ENCODE peak calls at places on chromosomes 13 and 19, in six cellular contexts. Q is heart left ventricle, H is body of pancreas, E is uterus, B is testis, W is NB4. L is an unnamed sample.

GRCh38 chr13:75345191-75345590 is 136.8 kb downstream of the TBC1D4 start:
- DNase-seq in H (no peak), E (no peak), B (no peak), Q (no peak), W (no peak), L (no peak)

GRCh38 chr13:46119883-46120614 is 15.2 kb upstream of the CPB2 start:
- DNase-seq in B (peak), H (peak), Q (peak), E (peak), W (no peak), L (no peak)

GRCh38 chr13:45082964-45083363 is 37.3 kb upstream of the GTF2F2 start:
- DNase-seq in Q (no peak), H (no peak), B (no peak), W (no peak), E (no peak), L (no peak)

GRCh38 chr19:50377051-50377441 is 789 bp downstream of the NR1H2 start:
- DNase-seq in W (no peak), Q (peak), B (peak), H (peak), E (peak), L (no peak)

GRCh38 chr19:48351341-48351752 is 12.4 kb downstream of the TMEM143 start:
- DNase-seq in W (peak), H (peak), Q (peak), E (no peak), B (peak), L (peak)

GRCh38 chr13:74839656-74840055 is 642.3 kb downstream of the TBC1D4 start:
- DNase-seq in E (no peak), W (no peak), H (no peak), B (no peak), Q (no peak), L (no peak)

GRCh38 chr19:3536429-3537100 is 2.4 kb upstream of the TEKTIP1 start:
- DNase-seq in H (no peak), W (no peak), Q (peak), B (peak), E (no peak), L (no peak)

GRCh38 chr19:7725791-7726190 is 6.1 kb downstream of the CLEC4G start:
- DNase-seq in W (no peak), B (no peak), Q (no peak), H (no peak), E (no peak), L (no peak)

GRCh38 chr19:28026636-28027035 is 1186.3 kb downstream of the UQCRFS1 start:
- DNase-seq in H (no peak), W (no peak), B (no peak), Q (no peak), E (no peak), L (no peak)

GRCh38 chr19:42131149-42132029 is 857 bp downstream of the POU2F2 start:
- DNase-seq in B (no peak), E (no peak), W (no peak), H (no peak), Q (no peak), L (no peak)
- TF ChIP-seq POLR2A in B (no peak), E (no peak), W (no peak), H (no peak), Q (no peak), L (no peak)

DNA sequence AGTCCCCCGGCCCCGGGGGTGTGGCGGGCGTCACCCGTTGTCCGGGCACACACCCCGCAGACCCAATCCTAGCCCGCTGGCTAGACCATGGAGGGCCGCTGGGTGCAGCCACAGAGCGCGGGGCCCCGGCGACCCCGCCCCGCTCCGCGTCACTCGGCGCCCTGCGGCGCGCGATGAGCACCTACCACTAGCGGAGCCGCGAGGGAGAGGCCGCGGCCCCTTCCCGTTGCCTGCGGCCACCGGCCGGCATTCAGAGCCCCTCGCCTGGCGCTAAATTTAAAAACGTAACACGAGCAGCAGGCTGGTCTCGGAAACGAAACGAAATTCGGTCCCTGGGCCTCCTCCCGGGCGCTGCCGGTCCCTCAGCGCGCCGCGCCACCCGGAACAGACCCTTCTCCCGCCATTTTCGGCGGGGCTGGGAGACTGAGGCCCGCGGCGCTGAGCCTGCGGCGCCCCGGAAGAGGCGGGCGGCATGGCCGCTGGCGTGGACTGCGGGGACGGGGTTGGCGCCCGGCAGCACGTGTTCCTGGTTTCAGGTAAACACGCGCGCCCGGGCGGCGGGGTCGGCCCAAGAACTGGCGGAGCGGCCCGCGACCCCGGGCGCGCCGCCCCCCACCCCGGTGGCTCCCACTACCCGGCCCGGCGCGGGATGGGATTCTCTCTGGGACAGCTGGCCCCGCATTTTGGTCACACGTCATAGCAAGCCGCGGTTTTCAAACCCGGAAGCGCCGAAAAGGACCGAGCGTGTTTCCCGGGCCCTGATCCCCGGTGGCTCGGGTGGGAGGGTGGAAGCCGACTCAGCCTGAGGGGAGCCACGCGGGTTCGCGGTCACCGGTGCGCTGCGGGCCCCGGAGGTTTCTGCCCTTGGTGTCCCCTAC is at the start of gene RNASEH2B:
- DNase-seq in E (peak), H (peak), B (peak), Q (peak), W (peak), L (peak)
- TF ChIP-seq POLR2A in E (peak), H (peak), B (no peak), Q (peak), W (peak), L (peak)

GRCh38 chr13:112720251-112720650 is 30.4 kb downstream of the ATP11A start:
- DNase-seq in Q (no peak), E (no peak), B (no peak), W (no peak), H (no peak), L (no peak)

GRCh38 chr13:112722433-112723250 is 32.8 kb downstream of the ATP11A start:
- DNase-seq in B (peak), Q (peak), H (peak), E (peak), W (no peak), L (peak)

GRCh38 chr13:112720814-112721197 is 31.0 kb downstream of the ATP11A start:
- DNase-seq in Q (no peak), W (no peak), H (no peak), E (no peak), B (no peak), L (no peak)

GRCh38 chr13:112719556-112719955 is 29.7 kb downstream of the ATP11A start:
- DNase-seq in E (no peak), W (no peak), H (no peak), B (no peak), Q (no peak), L (no peak)

GRCh38 chr13:112721198-112722104 is 31.6 kb downstream of the ATP11A start:
- DNase-seq in E (no peak), H (peak), Q (no peak), B (no peak), W (no peak), L (no peak)
- TF ChIP-seq POLR2A in E (no peak), H (peak), Q (no peak), B (no peak), W (no peak), L (no peak)

GRCh38 chr19:45078390-45079062 is 534 bp upstream of the GEMIN7 start:
- DNase-seq in E (no peak), H (no peak), W (no peak), B (no peak), Q (no peak), L (no peak)

GRCh38 chr19:45079911-45080469 is 930 bp downstream of the GEMIN7 start:
- DNase-seq in W (no peak), E (no peak), Q (no peak), B (no peak), H (no peak), L (no peak)

GRCh38 chr19:45076851-45077730 is 813 bp upstream of the ZNF296 start:
- DNase-seq in W (no peak), H (no peak), B (no peak), Q (no peak), E (no peak), L (no peak)

GRCh38 chr19:45082170-45082569 is 3.1 kb downstream of the GEMIN7 start:
- DNase-seq in W (no peak), H (no peak), Q (no peak), B (no peak), E (no peak), L (no peak)

GRCh38 chr19:45079063-45079910 is at the start of gene GEMIN7:
- DNase-seq in H (peak), E (peak), W (peak), B (peak), Q (peak), L (peak)
- TF ChIP-seq POLR2A in H (peak), E (no peak), W (peak), B (no peak), Q (peak), L (peak)

DNA sequence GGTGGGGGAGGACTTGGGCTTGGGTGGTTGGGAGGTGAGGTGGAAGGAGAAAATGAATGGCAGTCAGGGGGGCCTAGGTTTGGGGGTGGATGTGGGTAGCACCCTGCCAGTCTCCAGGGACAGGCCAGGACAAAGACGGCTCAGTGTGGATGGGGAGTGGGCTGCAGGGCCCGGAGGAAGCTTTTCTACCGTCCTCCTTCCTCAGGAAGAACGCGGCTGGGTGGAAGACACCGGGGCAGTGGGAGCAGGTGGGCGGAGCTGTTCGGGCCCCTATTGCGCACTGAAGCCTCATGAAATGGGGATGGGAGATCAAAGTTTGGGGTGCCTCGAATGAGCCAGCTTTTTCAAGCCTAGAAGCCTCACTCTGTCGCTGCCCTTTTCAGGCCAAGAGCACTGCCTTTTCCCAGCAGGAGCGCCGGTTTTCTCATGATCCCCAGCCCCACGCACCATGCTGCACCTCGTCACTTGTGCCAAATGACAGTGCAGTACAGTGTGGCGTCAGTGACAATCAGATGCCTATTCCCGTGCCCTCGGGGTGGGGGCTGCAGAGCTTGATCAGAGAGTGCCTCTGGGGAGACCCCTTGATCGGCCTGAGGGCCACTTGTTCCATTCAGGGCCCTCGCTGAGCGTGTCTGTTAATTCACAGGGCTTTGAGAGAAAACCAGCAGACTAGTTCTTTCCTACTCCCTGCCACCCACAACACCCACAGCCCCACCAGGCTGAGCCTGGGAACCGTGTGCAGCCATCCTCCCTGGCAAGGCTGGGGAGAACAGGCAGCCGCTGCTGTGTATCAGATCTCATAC is 1.5 kb downstream of the CALM3 start:
- DNase-seq in B (peak), H (no peak), Q (no peak), E (peak), W (peak), L (no peak)
- TF ChIP-seq POLR2A in B (no peak), H (no peak), Q (no peak), E (no peak), W (no peak), L (no peak)

GRCh38 chr19:13797058-13797440 is 1.8 kb downstream of the ZSWIM4 start:
- DNase-seq in E (no peak), Q (no peak), H (no peak), B (no peak), W (no peak), L (no peak)

GRCh38 chr19:13797870-13798269 is 2.6 kb downstream of the ZSWIM4 start:
- DNase-seq in H (peak), W (peak), E (peak), Q (peak), B (no peak), L (no peak)

GRCh38 chr19:13795595-13796300 is 505 bp downstream of the ZSWIM4 start:
- DNase-seq in Q (no peak), W (no peak), E (no peak), B (no peak), H (peak), L (peak)

GRCh38 chr19:13794752-13795589 is at the start of gene ZSWIM4:
- DNase-seq in H (peak), Q (peak), B (peak), W (peak), E (peak), L (peak)

GRCh38 chr19:13796301-13797057 is 1.2 kb downstream of the ZSWIM4 start:
- DNase-seq in B (peak), Q (peak), W (peak), H (peak), E (peak), L (peak)
- TF ChIP-seq POLR2A in B (no peak), Q (no peak), W (no peak), H (peak), E (no peak), L (no peak)